ENCODE peak calls at places on chromosomes 4 and X, in five cellular contexts. G is CD4-positive, CD25-positive, alpha-beta regulatory T cell; W is NCI-H82; D is T follicular helper cell; I is stimulated activated CD4-positive, alpha-beta T cell treated with anti-CD3 and anti-CD28 coated beads, Interleukin-4, amount 100 ng/mL, for 48 hours. B is an unnamed sample.

GRCh38 chr4:108783666-108784463 is 21.0 kb upstream of the ETNPPL start:
- DNase-seq in I (no peak), W (no peak), G (no peak), D (no peak), B (no peak)

GRCh38 chr4:105225500-105225899 is 78.8 kb downstream of the TET2 start:
- DNase-seq in I (no peak), G (no peak), D (no peak), W (no peak), B (no peak)

GRCh38 chrX:6049132-6049531 is 179.5 kb downstream of the NLGN4X start:
- DNase-seq in W (no peak), G (no peak), I (no peak), D (no peak), B (no peak)

GRCh38 chrX:3585719-3586118 is 127.7 kb downstream of the PRKX start:
- DNase-seq in I (no peak), D (no peak), W (no peak), G (no peak), B (no peak)

GRCh38 chrX:8849945-8850344 is 48.8 kb upstream of the FAM9A start:
- DNase-seq in W (peak; percentile 6), G (no peak), I (no peak), D (no peak), B (no peak)

GRCh38 chr4:154559141-154559841 is 3.5 kb upstream of the FGB start:
- DNase-seq in I (no peak), D (no peak), G (no peak), W (peak; percentile 66), B (no peak)

GRCh38 chr4:77651820-77652219 is 46.2 kb downstream of the CXCL13 start:
- DNase-seq in G (no peak), I (no peak), D (no peak), W (no peak), B (no peak)

GRCh38 chrX:11968470-11968869 is 169.8 kb upstream of the FRMPD4 start:
- DNase-seq in D (no peak), W (no peak), G (no peak), I (no peak), B (no peak)

GRCh38 chrX:24025741-24026402 is 1.1 kb downstream of the KLHL15 start:
- DNase-seq in I (no peak), G (no peak), D (no peak), W (peak; percentile 78), B (no peak)

GRCh38 chrX:47327902-47328301 is 42.5 kb upstream of the ZNF157 start:
- DNase-seq in I (no peak), G (no peak), W (no peak), D (no peak), B (no peak)

GRCh38 chrX:129706395-129707072 is 32.2 kb upstream of the XPNPEP2 start:
- DNase-seq in G (no peak), W (no peak), I (no peak), D (no peak), B (no peak)

GRCh38 chrX:118603981-118604380 is 108.4 kb downstream of the DOCK11 start:
- DNase-seq in W (peak; percentile 71), D (peak; percentile 7), G (peak; percentile 21), I (peak; percentile 2), B (peak; percentile 11)

GRCh38 chrX:1316527-1316926 is 20.1 kb upstream of the IL3RA start:
- DNase-seq in W (no peak), G (no peak), I (no peak), D (no peak), B (no peak)

GRCh38 chrX:151711787-151712186 is 4.0 kb upstream of the FATE1 start:
- DNase-seq in W (no peak), G (no peak), I (no peak), D (no peak), B (no peak)

GRCh38 chr4:147318581-147318980 is 162.3 kb upstream of the EDNRA start:
- DNase-seq in G (no peak), I (no peak), W (no peak), D (no peak), B (no peak)

GRCh38 chr4:79148369-79148768 is 177.5 kb downstream of the NAA11 start:
- DNase-seq in I (no peak), D (no peak), W (no peak), G (no peak), B (no peak)